ENCODE peak calls at places on chromosomes 3 and 15, in four cellular contexts. R, P, S and I are unnamed samples.

GRCh38 chr3:136617123-136617700 is 135.0 kb downstream of the STAG1 start:
- DNase-seq in R (no peak), P (no peak), S (no peak), I (no peak)

GRCh38 chr15:88704791-88705768 is 66.3 kb downstream of the ISG20 start:
- DNase-seq in R (no peak), P (no peak), S (peak), I (peak)

GRCh38 chr3:19946291-19946831 is 536 bp upstream of the RAB5A start:
- DNase-seq in R (peak), P (no peak), S (no peak), I (no peak)

GRCh38 chr3:112638327-112639020 is 2.5 kb downstream of the CCDC80 start:
- DNase-seq in R (no peak), P (no peak), S (no peak), I (no peak)

GRCh38 chr3:112685956-112686355 is 45.0 kb upstream of the CCDC80 start:
- DNase-seq in R (no peak), P (no peak), S (no peak), I (no peak)

GRCh38 chr3:31235062-31235704 is 297.5 kb upstream of the STT3B start:
- DNase-seq in R (no peak), P (no peak), S (no peak), I (no peak)

GRCh38 chr3:32175607-32176197 is 62.8 kb upstream of the CMTM8 start:
- DNase-seq in R (peak), P (peak), S (peak), I (peak)

GRCh38 chr15:52006702-52007340 is 12.2 kb upstream of the MAPK6 start:
- DNase-seq in R (no peak), P (no peak), S (no peak), I (no peak)

GRCh38 chr15:97071658-97072057 is 741.2 kb downstream of the NR2F2 start:
- DNase-seq in R (no peak), P (no peak), S (no peak), I (no peak)

GRCh38 chr3:52040600-52040999 is 15.8 kb downstream of the DUSP7 start:
- DNase-seq in R (no peak), P (no peak), S (no peak), I (no peak)
- H2BK5ac ChIP-seq in R (no peak), P (no peak), S (no peak), I (no peak)

GRCh38 chr15:86231864-86232801 is 152.5 kb downstream of the AGBL1 start:
- DNase-seq in R (peak), P (no peak), S (peak), I (peak)

GRCh38 chr15:86235667-86236066 is 156.0 kb downstream of the AGBL1 start:
- DNase-seq in R (no peak), P (no peak), S (no peak), I (no peak)

GRCh38 chr15:86236721-86237121 is 157.1 kb downstream of the AGBL1 start:
- DNase-seq in R (no peak), P (no peak), S (no peak), I (peak)
- H2BK5ac ChIP-seq in R (no peak), P (no peak), S (no peak), I (no peak)

DNA sequence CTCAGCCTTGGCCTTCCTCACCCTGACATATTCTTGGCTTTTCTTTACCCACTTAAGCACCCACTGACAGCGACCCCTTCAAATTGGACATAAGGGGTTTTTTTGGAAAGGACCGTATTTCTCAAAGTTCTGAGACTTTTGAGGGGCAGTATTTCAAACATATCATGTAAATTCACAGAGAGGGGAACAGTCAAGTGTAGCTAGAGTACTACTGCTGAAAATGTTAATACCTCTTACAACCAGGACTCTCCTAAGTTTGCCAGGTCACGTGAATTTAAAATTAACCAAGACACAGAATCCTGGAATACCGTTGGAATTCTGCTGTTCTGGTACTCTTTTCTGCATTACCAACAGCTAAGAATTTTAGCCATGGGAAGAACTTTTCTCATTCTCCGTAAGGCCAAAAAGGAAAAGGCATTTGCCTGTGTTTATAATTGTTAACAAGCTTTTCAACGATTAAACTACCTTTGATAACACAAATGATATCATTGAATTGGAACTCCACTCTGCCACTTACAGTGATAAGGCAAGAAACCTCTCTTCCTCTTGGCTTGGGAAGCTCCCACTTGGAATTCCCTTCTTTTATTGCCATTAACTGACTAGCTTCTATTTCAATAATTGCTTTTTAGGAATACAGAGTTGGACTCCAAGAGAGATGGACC is 590 bp upstream of the GBE1 start:
- DNase-seq in R (peak), P (no peak), S (no peak), I (no peak)
- H2BK5ac ChIP-seq in R (peak), P (peak), S (no peak), I (no peak)

DNA sequence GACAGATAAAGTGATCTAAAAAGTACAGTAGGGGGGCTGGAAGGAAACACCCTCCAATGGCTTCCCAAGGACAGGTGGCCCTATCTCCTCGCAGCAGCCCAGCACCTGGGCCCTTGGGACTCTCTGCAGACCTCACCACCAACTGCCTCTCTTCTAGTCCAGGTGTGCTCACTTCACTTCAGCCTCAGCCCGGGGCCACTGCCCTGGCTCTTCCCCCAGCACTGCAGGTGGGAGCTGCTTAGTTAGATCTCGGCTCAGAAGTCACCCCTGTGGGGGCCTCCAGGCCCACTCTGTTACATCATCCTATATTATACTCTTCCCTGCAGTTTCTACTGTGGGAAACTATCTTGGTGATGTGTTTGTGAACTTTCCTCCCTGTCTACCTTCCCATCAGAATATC is 2.0 kb downstream of the KLF15 start:
- DNase-seq in R (no peak), P (no peak), S (no peak), I (no peak)
- H2BK5ac ChIP-seq in R (no peak), P (no peak), S (no peak), I (no peak)

DNA sequence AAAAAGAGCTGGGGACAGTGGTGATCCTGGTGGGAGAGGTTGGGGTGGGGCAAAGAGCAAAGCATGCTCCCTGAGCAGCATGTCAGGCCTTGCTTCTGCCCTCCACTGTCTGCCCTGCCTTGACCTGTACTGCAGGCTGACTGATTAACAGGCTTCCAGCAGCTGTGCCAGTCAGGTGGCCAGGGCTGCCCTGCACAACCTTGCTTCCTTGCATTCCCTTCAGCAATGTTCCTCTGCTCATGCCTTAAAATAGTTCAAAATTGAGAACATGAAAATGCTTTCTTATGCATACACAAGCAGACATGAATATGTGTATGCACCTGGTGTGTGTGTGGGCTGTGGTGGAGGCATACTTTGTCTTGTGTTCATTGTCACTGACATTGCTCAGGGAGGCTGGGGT is 1.3 kb upstream of the SLC22A13 start:
- DNase-seq in R (peak), P (no peak), S (no peak), I (no peak)
- H2BK5ac ChIP-seq in R (no peak), P (no peak), S (no peak), I (no peak)

DNA sequence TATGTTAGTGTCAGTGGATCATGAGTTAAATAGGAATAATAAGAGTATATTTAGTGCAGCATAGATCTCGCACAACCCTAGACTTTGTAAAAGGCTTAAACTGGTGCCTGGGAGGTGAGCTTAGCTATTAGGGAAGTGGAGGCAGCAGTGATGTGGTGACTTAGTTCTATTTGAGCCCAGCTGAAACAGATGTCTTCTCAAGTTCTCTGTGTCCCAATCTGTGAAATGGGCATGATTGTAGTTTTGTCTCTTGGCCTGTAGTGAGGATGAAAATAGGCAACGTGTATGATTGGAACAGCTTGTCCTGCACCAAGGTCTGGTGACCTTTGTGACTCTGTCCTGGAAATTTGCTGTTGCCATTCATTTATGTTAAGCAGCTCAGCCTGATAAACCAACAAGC is 34.7 kb downstream of the EBLN2 start:
- DNase-seq in R (no peak), P (no peak), S (no peak), I (no peak)
- H2BK5ac ChIP-seq in R (no peak), P (no peak), S (no peak), I (no peak)

GRCh38 chr15:70258369-70259029 is 160.8 kb upstream of the TLE3 start:
- DNase-seq in R (no peak), P (no peak), S (no peak), I (no peak)
- H2BK5ac ChIP-seq in R (no peak), P (no peak), S (no peak), I (no peak)

GRCh38 chr3:153045150-153045549 is 116.9 kb upstream of the RAP2B start:
- DNase-seq in R (no peak), P (no peak), S (no peak), I (no peak)

GRCh38 chr3:153038779-153039178 is 123.2 kb upstream of the RAP2B start:
- DNase-seq in R (no peak), P (no peak), S (no peak), I (no peak)

GRCh38 chr3:153043729-153044314 is 118.2 kb upstream of the RAP2B start:
- DNase-seq in R (peak), P (peak), S (peak), I (no peak)

GRCh38 chr3:153038367-153038766 is 123.7 kb upstream of the RAP2B start:
- DNase-seq in R (no peak), P (no peak), S (no peak), I (no peak)

DNA sequence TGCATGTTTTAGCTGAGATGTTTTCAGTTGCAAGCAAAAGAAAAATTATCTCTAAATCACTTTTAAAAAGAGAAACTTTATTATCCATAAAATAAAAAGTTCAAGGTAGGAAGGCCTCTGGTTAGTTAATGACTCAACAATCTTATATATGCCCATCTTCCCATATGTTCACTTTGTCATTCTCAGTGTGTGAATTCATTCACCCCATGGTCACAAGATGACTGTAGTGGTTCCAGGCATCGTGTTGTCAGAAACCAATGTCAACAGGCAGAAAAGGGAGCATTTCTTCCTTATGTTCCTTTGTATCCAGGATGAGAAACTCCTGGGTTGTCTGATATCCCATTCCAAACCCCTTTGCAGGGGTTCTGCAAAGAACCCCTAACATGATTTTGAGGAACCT is 119.9 kb upstream of the RAP2B start:
- DNase-seq in R (no peak), P (no peak), S (no peak), I (no peak)
- H2BK5ac ChIP-seq in R (no peak), P (no peak), S (no peak), I (no peak)